ENCODE peak calls at places on chromosomes 7 and 10, in seven cellular contexts. K, V, M, F, I, G and W are unnamed samples.

GRCh38 chr7:100275120-100275519 is 32.4 kb upstream of the SPDYE3 start:
- DNase-seq in M (no peak), G (no peak), I (no peak), K (no peak), V (no peak), F (no peak), W (no peak)

GRCh38 chr10:108421256-108421655 is 1256.8 kb upstream of the SORCS1 start:
- DNase-seq in V (no peak), M (no peak), I (no peak), F (no peak), G (no peak), K (no peak), W (peak)

GRCh38 chr7:24865994-24866615 is 108.8 kb upstream of the GSDME start:
- DNase-seq in M (no peak), K (no peak), G (no peak), F (no peak), I (no peak), V (no peak), W (no peak)

GRCh38 chr10:114304017-114304565 is 65.0 kb downstream of the VWA2 start:
- DNase-seq in G (peak), I (peak), V (peak), F (peak), M (peak), K (peak), W (peak)

GRCh38 chr10:104391150-104391968 is 37.7 kb downstream of the CFAP58 start:
- DNase-seq in K (no peak), I (no peak), V (peak), F (no peak), G (no peak), M (no peak), W (peak)

GRCh38 chr10:111953949-111954348 is 229.6 kb downstream of the GPAM start:
- DNase-seq in G (no peak), V (no peak), M (no peak), K (no peak), I (no peak), F (no peak), W (no peak)

GRCh38 chr10:62735464-62736188 is 68.9 kb upstream of the ADO start:
- DNase-seq in I (no peak), V (no peak), M (no peak), F (no peak), K (peak), G (peak), W (no peak)

GRCh38 chr7:19557726-19558470 is 150.9 kb downstream of the POLR1F start:
- DNase-seq in I (no peak), F (no peak), M (no peak), V (no peak), K (no peak), G (no peak), W (no peak)

GRCh38 chr7:128444242-128444641 is 11.4 kb upstream of the HILPDA start:
- DNase-seq in K (no peak), F (no peak), M (no peak), I (no peak), V (no peak), G (no peak), W (peak)

GRCh38 chr10:86759073-86759672 is 2.8 kb downstream of the BMPR1A start:
- DNase-seq in V (peak), I (no peak), G (no peak), F (no peak), M (no peak), K (no peak), W (no peak)

GRCh38 chr7:74479066-74479781 is 25.5 kb downstream of the GTF2IRD1 start:
- DNase-seq in M (no peak), I (no peak), K (no peak), F (no peak), V (no peak), G (peak), W (no peak)

GRCh38 chr7:11835260-11835659 is 3.3 kb upstream of the THSD7A start:
- DNase-seq in M (peak), K (no peak), I (no peak), F (no peak), G (peak), V (no peak), W (no peak)

GRCh38 chr10:67861750-67862460 is 22.6 kb upstream of the SIRT1 start:
- DNase-seq in F (no peak), V (no peak), G (no peak), I (no peak), M (no peak), K (no peak), W (no peak)

GRCh38 chr7:149529136-149529718 is 31.6 kb upstream of the ZNF746 start:
- DNase-seq in K (peak), V (no peak), I (no peak), M (no peak), G (peak), F (no peak), W (no peak)

GRCh38 chr7:46545790-46546189 is 624.7 kb upstream of the IGFBP3 start:
- DNase-seq in V (peak), M (no peak), F (no peak), K (no peak), G (peak), I (no peak), W (no peak)

GRCh38 chr7:73565675-73566342 is 8.3 kb upstream of the BCL7B start:
- DNase-seq in V (no peak), I (no peak), M (no peak), K (no peak), G (no peak), F (no peak), W (no peak)

GRCh38 chr10:103679096-103679790 is 176.1 kb downstream of the SH3PXD2A start:
- DNase-seq in G (no peak), M (no peak), V (no peak), I (no peak), F (no peak), K (no peak), W (no peak)

GRCh38 chr10:22477365-22478287 is 132.3 kb downstream of the SPAG6 start:
- DNase-seq in K (no peak), G (no peak), M (no peak), F (no peak), I (no peak), V (no peak), W (peak)

GRCh38 chr7:2932761-2933251 is 88.7 kb upstream of the GNA12 start:
- DNase-seq in M (peak), V (no peak), F (no peak), I (no peak), G (no peak), K (no peak), W (no peak)

GRCh38 chr7:138610671-138611170 is 90.4 kb downstream of the SVOPL start:
- DNase-seq in V (peak), G (no peak), I (no peak), M (no peak), F (no peak), K (no peak), W (peak)

GRCh38 chr10:120776442-120776841 is 74.7 kb upstream of the WDR11 start:
- DNase-seq in F (no peak), V (no peak), G (no peak), M (no peak), I (no peak), K (no peak), W (no peak)

GRCh38 chr10:24756283-24756682 is 32.6 kb upstream of the ARHGAP21 start:
- DNase-seq in K (no peak), G (no peak), V (no peak), F (no peak), I (no peak), M (no peak), W (no peak)

GRCh38 chr10:4041531-4042096 is 256.6 kb upstream of the KLF6 start:
- DNase-seq in V (no peak), K (no peak), M (no peak), I (no peak), F (no peak), G (no peak), W (no peak)

GRCh38 chr7:37577901-37578300 is 105.7 kb upstream of the GPR141 start:
- DNase-seq in G (no peak), F (no peak), M (no peak), I (no peak), K (no peak), V (no peak), W (no peak)

GRCh38 chr7:1257221-1257620 is 24.5 kb downstream of the UNCX start:
- DNase-seq in F (no peak), V (no peak), I (no peak), K (no peak), M (no peak), G (no peak), W (no peak)

GRCh38 chr10:22713853-22714523 is 390 bp downstream of the PIP4K2A start:
- DNase-seq in K (peak), I (no peak), F (peak), V (no peak), M (no peak), G (peak), W (peak)

GRCh38 chr10:60733189-60733815 is 45.0 kb upstream of the CDK1 start:
- DNase-seq in K (no peak), M (peak), F (no peak), G (no peak), V (no peak), I (no peak), W (peak)

GRCh38 chr10:91034042-91034441 is 113.2 kb upstream of the ANKRD1 start:
- DNase-seq in F (no peak), I (no peak), M (no peak), G (no peak), K (no peak), V (no peak), W (no peak)

GRCh38 chr7:157347217-157347904 is 10.6 kb downstream of the DNAJB6 start:
- DNase-seq in G (peak), V (no peak), M (no peak), I (peak), F (no peak), K (no peak), W (peak)